ENCODE peak calls at places on chromosomes 12 and 14, in ten cellular contexts. U is endodermal cell, O is thoracic aorta, S is left lung, E is fibroblast of lung, H is progenitor cell of endocrine pancreas, N is Calu3, D is IMR-90, F is hepatocyte, K is transverse colon. P is an unnamed sample.

GRCh38 chr12:13383379-13383778 is 186.9 kb downstream of the EMP1 start:
- DNase-seq in U (peak; percentile 30), O (no peak), S (no peak), E (no peak), H (peak; percentile 4), N (peak; percentile 68), D (no peak), F (peak; percentile 70), K (peak; percentile 71), P (no peak)

GRCh38 chr14:96925422-96925821 is 128.2 kb downstream of the VRK1 start:
- DNase-seq in U (no peak), O (no peak), S (no peak), E (no peak), H (no peak), N (no peak), D (no peak), F (no peak), K (no peak), P (no peak)

GRCh38 chr12:14635776-14636175 is 60.6 kb downstream of the GUCY2C start:
- DNase-seq in U (no peak), O (no peak), S (no peak), E (peak; percentile 46), H (no peak), N (no peak), D (no peak), F (no peak), K (no peak), P (no peak)

GRCh38 chr12:108547633-108548172 is 13.3 kb downstream of the SART3 start:
- DNase-seq in U (peak; percentile 16), O (no peak), S (no peak), E (no peak), H (no peak), N (no peak), D (no peak), F (no peak), K (no peak), P (no peak)

GRCh38 chr14:102811971-102812370 is 34.7 kb downstream of the TRAF3 start:
- DNase-seq in U (no peak), O (no peak), S (no peak), E (no peak), H (no peak), N (no peak), D (no peak), F (no peak), K (no peak), P (no peak)

GRCh38 chr12:56803750-56804149 is 40.6 kb downstream of the HSD17B6 start:
- DNase-seq in U (no peak), O (peak; percentile 24), S (no peak), E (peak; percentile 4), H (no peak), N (no peak), D (no peak), F (no peak), K (no peak), P (no peak)

GRCh38 chr14:104357689-104358527 is 219.5 kb downstream of the KIF26A start:
- DNase-seq in U (peak; percentile 32), O (no peak), S (peak; percentile 22), E (no peak), H (no peak), N (no peak), D (no peak), F (no peak), K (no peak), P (no peak)

GRCh38 chr14:53127832-53128231 is 25.3 kb downstream of the DDHD1 start:
- DNase-seq in U (no peak), O (no peak), S (no peak), E (no peak), H (no peak), N (no peak), D (no peak), F (no peak), K (no peak), P (no peak)

GRCh38 chr12:81992461-81992860 is 233.3 kb upstream of the PPFIA2 start:
- DNase-seq in U (peak; percentile 84), O (no peak), S (no peak), E (peak; percentile 23), H (no peak), N (peak; percentile 59), D (no peak), F (peak; percentile 26), K (peak; percentile 7), P (no peak)

GRCh38 chr14:89292579-89293348 is 124.3 kb downstream of the FOXN3 start:
- DNase-seq in U (no peak), O (no peak), S (no peak), E (no peak), H (no peak), N (no peak), D (no peak), F (no peak), K (no peak), P (no peak)

GRCh38 chr14:61031026-61031425 is 50.0 kb downstream of the SLC38A6 start:
- DNase-seq in U (no peak), O (no peak), S (no peak), E (no peak), H (no peak), N (no peak), D (no peak), F (no peak), K (no peak), P (no peak)

GRCh38 chr12:50187084-50187900 is 20.1 kb upstream of the CERS5 start:
- DNase-seq in U (no peak), O (no peak), S (no peak), E (peak; percentile 95), H (no peak), N (no peak), D (peak; percentile 94), F (no peak), K (no peak), P (no peak)

DNA sequence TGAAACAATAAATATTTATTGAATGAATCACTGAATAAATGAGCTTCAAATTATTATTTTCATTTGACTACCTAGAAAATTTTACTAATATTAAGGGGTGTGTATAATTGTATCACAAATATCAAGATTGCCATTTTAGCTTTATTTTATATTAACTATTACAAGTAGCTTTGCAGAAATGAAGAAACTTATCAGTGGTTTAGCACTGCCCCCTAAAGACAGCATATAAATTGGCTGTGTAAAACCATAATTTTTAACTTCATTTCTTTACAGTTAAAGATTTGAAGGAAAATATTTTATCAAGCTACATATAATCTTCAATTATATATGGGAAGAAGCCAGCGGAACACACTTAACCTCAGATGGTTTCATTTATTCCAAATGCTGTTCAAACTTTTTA is 11.4 kb downstream of the GARIN6 start:
- DNase-seq in U (no peak), O (no peak), S (no peak), E (peak; percentile 9), H (no peak), N (no peak), D (no peak), F (no peak), K (no peak), P (no peak)
- TF ChIP-seq CTCF in U (peak; percentile 58), O (no peak), S (no peak), E (peak; percentile 19), H (peak; percentile 57), N (no peak), D (peak; percentile 37), F (peak; percentile 43), K (no peak), P (no peak)

GRCh38 chr12:98743362-98743953 is 98.4 kb downstream of the APAF1 start:
- DNase-seq in U (peak; percentile 87), O (no peak), S (no peak), E (no peak), H (no peak), N (peak; percentile 64), D (peak; percentile 22), F (no peak), K (no peak), P (no peak)
- TF ChIP-seq CTCF in U (peak; percentile 92), O (no peak), S (peak; percentile 34), E (peak; percentile 45), H (peak; percentile 73), N (peak; percentile 48), D (peak; percentile 54), F (peak; percentile 33), K (no peak), P (no peak)

DNA sequence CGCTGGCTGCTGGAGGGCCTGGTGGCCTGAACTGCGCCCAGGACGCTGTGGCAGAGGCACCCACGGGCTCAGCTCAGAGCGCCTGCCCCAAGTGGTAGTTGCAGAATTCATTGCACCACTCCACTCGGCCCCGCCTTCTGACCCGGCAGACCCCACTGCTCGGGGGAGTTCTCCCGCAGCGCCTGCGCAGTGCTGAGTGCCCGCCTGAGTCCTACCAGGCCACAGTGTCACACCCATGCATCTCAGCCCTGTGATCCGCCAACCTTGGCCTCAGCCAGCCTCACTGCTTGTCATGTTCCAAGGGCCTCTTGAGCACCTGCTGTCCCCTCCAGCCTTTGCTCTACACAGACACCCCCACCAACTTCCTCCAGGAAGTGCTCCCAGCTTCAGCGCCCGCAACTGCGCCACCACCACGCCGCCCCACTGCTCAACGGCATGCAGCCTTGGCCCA is 12.2 kb downstream of the DEGS2 start:
- DNase-seq in U (no peak), O (no peak), S (no peak), E (no peak), H (no peak), N (no peak), D (no peak), F (no peak), K (no peak), P (no peak)
- TF ChIP-seq CTCF in U (no peak), O (no peak), S (no peak), E (no peak), H (no peak), N (no peak), D (no peak), F (no peak), K (no peak), P (no peak)

GRCh38 chr14:57375156-57375555 is 15.2 kb upstream of the NAA30 start:
- DNase-seq in U (no peak), O (no peak), S (no peak), E (no peak), H (no peak), N (no peak), D (no peak), F (no peak), K (no peak), P (no peak)

GRCh38 chr14:57380935-57381334 is 9.5 kb upstream of the NAA30 start:
- DNase-seq in U (no peak), O (no peak), S (no peak), E (no peak), H (no peak), N (no peak), D (no peak), F (no peak), K (no peak), P (no peak)

GRCh38 chr14:57382283-57382682 is 8.1 kb upstream of the NAA30 start:
- DNase-seq in U (no peak), O (no peak), S (no peak), E (peak; percentile 86), H (no peak), N (no peak), D (peak; percentile 94), F (no peak), K (no peak), P (no peak)

GRCh38 chr14:57383125-57383524 is 7.3 kb upstream of the NAA30 start:
- DNase-seq in U (no peak), O (no peak), S (no peak), E (no peak), H (no peak), N (no peak), D (no peak), F (no peak), K (no peak), P (no peak)

DNA sequence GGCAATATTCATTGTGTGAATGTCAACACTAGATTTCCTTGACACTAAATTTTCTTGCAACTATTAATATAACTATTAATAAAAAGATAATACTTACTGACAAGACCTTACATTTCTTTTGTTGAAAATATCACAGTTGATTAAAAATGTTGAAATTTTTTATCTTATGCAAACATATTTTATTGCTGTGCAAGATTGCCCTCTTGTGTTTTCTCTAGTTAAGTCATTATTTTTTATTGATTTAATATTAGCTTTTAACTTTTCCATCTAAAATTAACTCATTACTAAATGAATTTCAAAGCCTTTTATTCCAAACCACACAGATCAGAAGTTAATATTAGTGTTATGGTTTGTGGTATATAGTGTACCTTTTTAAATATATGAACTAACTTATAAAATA is 11.7 kb upstream of the NAA30 start:
- DNase-seq in U (no peak), O (no peak), S (no peak), E (no peak), H (no peak), N (no peak), D (peak; percentile 14), F (no peak), K (no peak), P (no peak)
- TF ChIP-seq CTCF in U (peak; percentile 47), O (no peak), S (no peak), E (no peak), H (peak; percentile 22), N (no peak), D (peak; percentile 32), F (peak; percentile 38), K (no peak), P (no peak)